ENCODE peak calls at places on chromosome 2, in five cellular contexts. N, I, L, A and U are unnamed samples.

GRCh38 chr2:35803133-35803532 is 552.4 kb upstream of the CRIM1 start:
- DNase-seq in N (no peak), I (no peak), L (no peak), A (no peak), U (no peak)

GRCh38 chr2:12879649-12880048 is 162.9 kb downstream of the TRIB2 start:
- DNase-seq in N (no peak), I (no peak), L (no peak), A (no peak), U (no peak)

GRCh38 chr2:223459328-223459939 is 142.7 kb downstream of the SCG2 start:
- DNase-seq in N (no peak), I (peak), L (peak), A (no peak), U (no peak)

GRCh38 chr2:147567131-147567530 is 277.7 kb upstream of the ACVR2A start:
- DNase-seq in N (no peak), I (no peak), L (no peak), A (no peak), U (no peak)

GRCh38 chr2:38537937-38538525 is 64.7 kb downstream of the HNRNPLL start:
- DNase-seq in N (no peak), I (no peak), L (no peak), A (no peak), U (no peak)

GRCh38 chr2:190283783-190284182 is 35.8 kb downstream of the HIBCH start:
- DNase-seq in N (peak), I (no peak), L (peak), A (no peak), U (no peak)

GRCh38 chr2:36177282-36177681 is 178.3 kb upstream of the CRIM1 start:
- DNase-seq in N (no peak), I (no peak), L (no peak), A (no peak), U (no peak)

GRCh38 chr2:29014811-29015414 is 33.8 kb downstream of the TOGARAM2 start:
- DNase-seq in N (no peak), I (no peak), L (peak), A (peak), U (no peak)

GRCh38 chr2:73031095-73031678 is 40.3 kb downstream of the SFXN5 start:
- DNase-seq in N (no peak), I (no peak), L (no peak), A (no peak), U (no peak)

GRCh38 chr2:77746780-77747179 is 224.6 kb upstream of the LRRTM4 start:
- DNase-seq in N (no peak), I (no peak), L (no peak), A (no peak), U (no peak)

GRCh38 chr2:12120281-12121150 is 374.1 kb downstream of the LPIN1 start:
- DNase-seq in N (no peak), I (no peak), L (peak), A (no peak), U (no peak)

GRCh38 chr2:99747842-99748241 is 258.0 kb upstream of the REV1 start:
- DNase-seq in N (no peak), I (no peak), L (no peak), A (no peak), U (no peak)

GRCh38 chr2:156666130-156666785 is 230.1 kb downstream of the GPD2 start:
- DNase-seq in N (no peak), I (no peak), L (no peak), A (no peak), U (no peak)

GRCh38 chr2:95001701-95002100 is 23.8 kb upstream of the MAL start:
- DNase-seq in N (no peak), I (no peak), L (no peak), A (no peak), U (no peak)

GRCh38 chr2:222362336-222362735 is 62.0 kb upstream of the SGPP2 start:
- DNase-seq in N (no peak), I (no peak), L (peak), A (no peak), U (no peak)

GRCh38 chr2:44953686-44953976 is 12.1 kb downstream of the SIX3 start:
- DNase-seq in N (no peak), I (no peak), L (no peak), A (no peak), U (no peak)

GRCh38 chr2:96485751-96486643 is 19.2 kb downstream of the NEURL3 start:
- DNase-seq in N (peak), I (peak), L (peak), A (peak), U (peak)

GRCh38 chr2:221314786-221315185 is 257.3 kb downstream of the EPHA4 start:
- DNase-seq in N (no peak), I (no peak), L (no peak), A (no peak), U (no peak)

GRCh38 chr2:217988014-217988839 is 14.6 kb downstream of the TNS1 start:
- DNase-seq in N (no peak), I (peak), L (peak), A (peak), U (peak)

GRCh38 chr2:192827735-192828134 is 633.0 kb upstream of the TMEFF2 start:
- DNase-seq in N (no peak), I (no peak), L (no peak), A (no peak), U (no peak)

GRCh38 chr2:146572598-146572997 is 1272.2 kb upstream of the ACVR2A start:
- DNase-seq in N (no peak), I (no peak), L (peak), A (no peak), U (no peak)

GRCh38 chr2:59932341-59932740 is 621.1 kb downstream of the BCL11A start:
- DNase-seq in N (no peak), I (peak), L (no peak), A (no peak), U (no peak)

GRCh38 chr2:233698740-233699139 is 6.0 kb downstream of the UGT1A6 start:
- DNase-seq in N (no peak), I (no peak), L (no peak), A (no peak), U (no peak)

GRCh38 chr2:237057107-237057506 is 28.6 kb upstream of the COPS8 start:
- DNase-seq in N (no peak), I (no peak), L (no peak), A (no peak), U (no peak)

GRCh38 chr2:191352536-191352935 is 107.3 kb downstream of the MYO1B start:
- DNase-seq in N (peak), I (no peak), L (peak), A (no peak), U (no peak)

GRCh38 chr2:161370981-161371380 is 45.1 kb upstream of the TBR1 start:
- DNase-seq in N (no peak), I (no peak), L (no peak), A (no peak), U (no peak)

GRCh38 chr2:20288941-20289340 is 61.7 kb downstream of the PUM2 start:
- DNase-seq in N (no peak), I (no peak), L (peak), A (no peak), U (no peak)

GRCh38 chr2:85913854-85914524 is 25.2 kb upstream of the ST3GAL5 start:
- DNase-seq in N (no peak), I (no peak), L (peak), A (no peak), U (no peak)

GRCh38 chr2:129927696-129928095 is 51.8 kb upstream of the RAB6C start:
- DNase-seq in N (no peak), I (no peak), L (no peak), A (no peak), U (no peak)

GRCh38 chr2:558302-558642 is 118.9 kb downstream of the TMEM18 start:
- DNase-seq in N (no peak), I (no peak), L (no peak), A (no peak), U (no peak)

GRCh38 chr2:128054104-128054503 is 26.2 kb upstream of the SAP130 start:
- DNase-seq in N (no peak), I (no peak), L (no peak), A (no peak), U (no peak)

GRCh38 chr2:174161490-174161889 is 86.8 kb downstream of the OLA1 start:
- DNase-seq in N (no peak), I (no peak), L (no peak), A (no peak), U (no peak)

GRCh38 chr2:228654707-228655106 is 473.2 kb upstream of the SPHKAP start:
- DNase-seq in N (no peak), I (no peak), L (no peak), A (no peak), U (no peak)

GRCh38 chr2:174617713-174618112 is 20.1 kb upstream of the WIPF1 start:
- DNase-seq in N (no peak), I (no peak), L (no peak), A (no peak), U (no peak)

GRCh38 chr2:200462136-200462710 is 47.6 kb downstream of the KCTD18 start:
- DNase-seq in N (no peak), I (no peak), L (no peak), A (no peak), U (no peak)
- H3K4me3 ChIP-seq in N (no peak), I (no peak), L (no peak), A (no peak), U (no peak)

GRCh38 chr2:16756831-16757644 is 91.4 kb upstream of the CYRIA start:
- DNase-seq in N (peak), I (peak), L (peak), A (peak), U (peak)
- TF ChIP-seq CTCF in N (peak), I (peak), L (peak), A (peak), U (peak)

DNA sequence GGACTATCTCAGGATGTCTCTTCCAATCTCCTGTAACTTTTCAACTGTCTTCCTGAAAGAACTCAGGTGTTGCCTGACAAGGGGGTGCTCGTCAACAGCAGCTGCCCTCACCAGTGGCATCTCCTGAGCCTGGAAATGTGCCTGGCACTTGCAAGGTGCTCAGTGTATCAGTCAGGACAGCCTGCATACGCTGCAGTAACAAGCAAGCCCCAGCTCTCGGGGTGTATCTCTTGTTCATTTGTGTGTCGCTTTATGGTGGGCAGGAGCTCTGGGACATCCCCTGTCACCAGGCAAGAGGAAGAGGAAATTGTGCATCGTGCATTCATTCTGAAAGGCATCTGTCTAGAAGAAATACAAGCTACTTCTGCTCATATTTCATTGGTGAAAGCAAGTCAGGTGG is 263.1 kb downstream of the DCDC2C start:
- DNase-seq in N (no peak), I (peak), L (no peak), A (no peak), U (no peak)
- H3K4me3 ChIP-seq in N (no peak), I (no peak), L (no peak), A (no peak), U (no peak)

DNA sequence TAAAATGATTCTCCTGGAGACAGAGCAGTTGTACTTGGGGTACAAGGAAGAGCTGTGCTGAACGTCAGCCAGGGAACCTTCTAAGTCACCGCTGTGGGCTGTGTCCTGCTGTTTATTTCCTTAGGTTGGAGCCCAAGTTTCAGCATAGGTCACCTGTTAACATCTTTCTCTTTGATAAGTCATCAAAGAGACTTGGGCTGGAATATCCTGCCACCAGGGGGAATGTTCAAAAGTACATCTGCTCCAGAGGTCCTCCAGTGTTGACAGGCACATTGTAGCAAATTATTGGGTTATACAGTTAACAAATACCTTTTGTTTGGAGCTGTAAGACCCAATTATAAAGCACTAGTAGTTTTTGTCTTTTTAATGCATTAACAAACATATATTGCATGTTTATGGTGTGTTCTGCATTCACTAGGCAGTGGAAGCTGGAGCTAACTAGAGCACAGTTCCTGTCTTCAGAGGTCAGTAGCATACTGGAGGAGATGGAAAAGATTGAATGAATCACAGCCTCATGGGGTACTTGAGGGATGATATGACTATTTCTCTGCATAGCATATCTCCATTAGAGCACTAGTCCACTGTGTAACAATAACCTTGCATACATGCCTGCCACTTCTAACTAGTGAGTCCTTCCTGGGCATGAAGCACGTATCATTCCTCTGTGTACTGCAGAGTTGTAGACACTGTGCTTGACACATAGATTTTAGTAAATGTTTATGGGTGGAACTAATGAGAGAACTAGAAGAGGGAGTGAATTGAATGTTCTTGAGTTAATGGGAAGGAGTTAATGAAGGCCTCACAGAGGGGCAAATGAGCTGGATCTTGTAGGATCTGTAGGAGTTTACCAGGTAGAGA is 182.1 kb downstream of the AGAP1 start:
- DNase-seq in N (no peak), I (no peak), L (peak), A (no peak), U (no peak)
- TF ChIP-seq CTCF in N (peak), I (no peak), L (no peak), A (no peak), U (no peak)

DNA sequence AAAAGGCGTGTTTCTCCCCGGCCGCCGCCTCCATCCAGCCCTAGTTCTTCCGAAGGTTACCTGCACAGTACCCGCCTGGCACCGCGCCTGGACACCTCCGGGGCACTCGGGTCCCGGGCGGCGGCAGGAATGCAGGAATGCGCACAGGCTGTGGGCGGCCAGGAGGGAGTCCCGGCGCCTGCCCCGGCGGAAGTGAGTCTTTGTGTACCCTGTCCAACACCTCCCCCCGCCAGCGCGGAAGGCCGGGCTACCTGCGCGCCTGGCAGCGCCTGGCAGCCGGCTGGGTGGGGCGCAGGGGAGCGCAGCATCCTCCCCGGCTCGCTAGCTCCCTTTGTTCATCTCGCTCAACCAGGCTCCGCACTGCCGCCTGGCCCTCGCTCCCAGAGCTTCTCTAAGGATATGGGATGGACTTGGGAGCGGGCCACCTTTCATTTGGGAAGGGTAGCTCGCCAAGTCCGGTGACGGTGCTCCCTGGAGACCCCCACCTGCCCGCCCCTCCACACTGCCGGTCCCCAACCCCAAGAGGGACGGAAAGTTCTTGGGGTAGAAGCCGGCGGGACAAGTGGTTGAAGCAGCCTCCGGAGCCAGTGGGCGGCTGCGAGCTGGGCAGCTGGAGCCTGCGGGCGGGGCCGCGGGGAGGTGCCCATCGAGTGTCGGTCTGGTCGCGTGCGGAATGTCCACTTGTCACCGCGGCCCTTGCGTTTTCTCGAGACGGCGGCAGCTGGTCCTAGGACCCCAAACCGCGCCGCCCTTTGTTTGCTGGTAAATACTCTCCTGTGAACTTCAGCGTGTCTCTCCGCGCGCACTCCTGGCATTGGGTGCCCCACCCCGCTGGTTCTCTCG is 1.2 kb upstream of the ST6GAL2 start:
- DNase-seq in N (no peak), I (no peak), L (peak), A (no peak), U (no peak)
- H3K4me3 ChIP-seq in N (peak), I (no peak), L (peak), A (no peak), U (no peak)

GRCh38 chr2:136013962-136014361 is 28.5 kb upstream of the DARS1 start:
- DNase-seq in N (no peak), I (no peak), L (no peak), A (peak), U (no peak)
- TF ChIP-seq CTCF in N (no peak), I (no peak), L (no peak), A (peak), U (no peak)

GRCh38 chr2:232502513-232502900 is 14.9 kb upstream of the ECEL1 start:
- DNase-seq in N (no peak), I (no peak), L (no peak), A (peak), U (no peak)
- H3K4me3 ChIP-seq in N (no peak), I (no peak), L (no peak), A (no peak), U (no peak)

GRCh38 chr2:3784731-3785130 is 81.4 kb downstream of the DCDC2C start:
- DNase-seq in N (no peak), I (no peak), L (peak), A (no peak), U (no peak)

GRCh38 chr2:3789246-3789645 is 85.9 kb downstream of the DCDC2C start:
- DNase-seq in N (no peak), I (no peak), L (peak), A (no peak), U (no peak)

GRCh38 chr2:3785890-3786273 is 82.5 kb downstream of the DCDC2C start:
- DNase-seq in N (no peak), I (no peak), L (no peak), A (no peak), U (no peak)

GRCh38 chr2:3787768-3788167 is 84.4 kb downstream of the DCDC2C start:
- DNase-seq in N (no peak), I (no peak), L (no peak), A (no peak), U (no peak)

DNA sequence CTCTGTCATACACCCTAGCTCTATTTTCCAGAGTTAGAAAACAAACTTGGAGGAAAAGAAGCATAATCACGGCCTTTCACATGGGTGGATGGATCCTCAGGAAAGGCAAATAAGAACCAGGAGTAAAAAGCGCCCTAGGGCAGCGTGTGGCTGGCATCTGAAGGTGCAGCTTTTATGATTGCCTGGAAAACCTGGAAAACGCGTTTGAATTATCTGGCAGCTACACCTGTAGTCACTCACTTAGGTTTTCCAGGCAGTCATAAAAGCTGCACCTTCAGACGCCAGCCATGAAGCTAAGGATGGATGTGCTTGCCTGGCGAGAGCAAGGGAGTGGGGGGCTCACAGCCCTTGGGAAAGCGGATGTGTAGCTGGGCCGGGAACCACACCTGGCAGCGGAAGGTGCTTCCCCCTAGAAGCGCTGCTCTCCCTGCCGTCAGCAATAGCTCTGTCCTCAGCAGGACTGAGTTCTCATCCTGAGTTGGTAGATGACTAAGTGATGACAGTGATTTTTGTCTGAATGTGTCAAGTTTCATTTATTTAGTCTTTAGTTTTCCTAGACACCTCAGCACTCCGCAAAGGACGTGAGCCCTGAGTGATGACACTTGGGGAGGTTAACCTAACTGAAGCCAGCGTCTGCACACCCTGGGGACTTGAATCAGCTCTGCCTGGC is 82.0 kb downstream of the DCDC2C start:
- DNase-seq in N (no peak), I (no peak), L (peak), A (no peak), U (no peak)
- TF ChIP-seq CTCF in N (no peak), I (no peak), L (no peak), A (no peak), U (no peak)

GRCh38 chr2:142877265-142877756 is at the start of gene KYNU:
- DNase-seq in N (no peak), I (no peak), L (no peak), A (no peak), U (peak)

GRCh38 chr2:142879191-142879590 is 1.7 kb downstream of the KYNU start:
- DNase-seq in N (no peak), I (no peak), L (no peak), A (no peak), U (no peak)

GRCh38 chr2:142878061-142878741 is 737 bp downstream of the KYNU start:
- DNase-seq in N (no peak), I (no peak), L (no peak), A (no peak), U (no peak)

GRCh38 chr2:142881619-142882018 is 4.2 kb downstream of the KYNU start:
- DNase-seq in N (no peak), I (no peak), L (no peak), A (no peak), U (no peak)

DNA sequence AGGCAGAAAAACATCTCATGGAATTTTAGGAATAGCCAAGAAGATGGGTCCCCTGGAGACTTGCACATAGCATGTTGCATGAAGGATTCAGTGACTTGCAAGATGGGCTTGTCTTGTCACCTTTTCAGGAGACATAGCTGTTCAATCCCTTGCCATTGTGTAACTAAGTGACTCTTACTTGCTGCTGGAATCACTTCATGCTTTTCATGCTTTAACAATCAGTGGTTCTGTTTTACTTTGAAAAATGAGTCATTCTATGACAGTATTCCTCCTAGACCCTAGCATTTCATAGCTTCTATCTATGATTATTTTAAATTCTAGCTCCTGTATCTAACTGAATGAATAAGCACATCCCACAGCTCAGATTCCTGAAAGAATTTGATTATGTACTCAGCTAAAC is 2.8 kb downstream of the KYNU start:
- DNase-seq in N (no peak), I (no peak), L (peak), A (no peak), U (no peak)
- H3K4me3 ChIP-seq in N (no peak), I (no peak), L (no peak), A (no peak), U (peak)